ENCODE peak calls at places on chromosome 3, in nine cellular contexts. One of them, this sample, is unnamed.

GRCh38 chr3:21294768-21295167 is 456.2 kb downstream of the ZNF385D start:
- DNase-seq in CD4-positive, alpha-beta T cell: no peak
- DNase-seq in NCI-H2029: no peak
- DNase-seq in astrocyte of the spinal cord: peak
- DNase-seq in HuH-7.5: no peak
- DNase-seq in BE2C: no peak
- DNase-seq in choroid plexus epithelial cell: peak
- DNase-seq in tibial artery: no peak
- DNase-seq in amygdala: no peak
- DNase-seq in this sample: peak

GRCh38 chr3:84536916-84537315 is 421.9 kb upstream of the CADM2 start:
- DNase-seq in CD4-positive, alpha-beta T cell: no peak
- DNase-seq in HuH-7.5: no peak
- DNase-seq in tibial artery: no peak
- DNase-seq in amygdala: no peak
- DNase-seq in BE2C: no peak
- DNase-seq in choroid plexus epithelial cell: no peak
- DNase-seq in astrocyte of the spinal cord: no peak
- DNase-seq in NCI-H2029: no peak
- DNase-seq in this sample: no peak

GRCh38 chr3:34568766-34569165 is 770.3 kb downstream of the PDCD6IP start:
- DNase-seq in CD4-positive, alpha-beta T cell: no peak
- DNase-seq in BE2C: no peak
- DNase-seq in HuH-7.5: no peak
- DNase-seq in amygdala: no peak
- DNase-seq in NCI-H2029: no peak
- DNase-seq in tibial artery: no peak
- DNase-seq in astrocyte of the spinal cord: no peak
- DNase-seq in choroid plexus epithelial cell: no peak
- DNase-seq in this sample: peak

GRCh38 chr3:115040673-115041286 is 106.3 kb downstream of the ZBTB20 start:
- DNase-seq in BE2C: peak
- DNase-seq in astrocyte of the spinal cord: peak
- DNase-seq in CD4-positive, alpha-beta T cell: peak
- DNase-seq in tibial artery: no peak
- DNase-seq in choroid plexus epithelial cell: peak
- DNase-seq in NCI-H2029: no peak
- DNase-seq in amygdala: no peak
- DNase-seq in HuH-7.5: peak
- DNase-seq in this sample: peak

GRCh38 chr3:53750253-53751210 is 95.7 kb downstream of the CHDH start:
- DNase-seq in choroid plexus epithelial cell: no peak
- DNase-seq in astrocyte of the spinal cord: no peak
- DNase-seq in tibial artery: no peak
- DNase-seq in amygdala: no peak
- DNase-seq in HuH-7.5: no peak
- DNase-seq in NCI-H2029: no peak
- DNase-seq in CD4-positive, alpha-beta T cell: no peak
- DNase-seq in BE2C: no peak
- DNase-seq in this sample: no peak

GRCh38 chr3:118801899-118802298 is 232.7 kb downstream of the IGSF11 start:
- DNase-seq in astrocyte of the spinal cord: no peak
- DNase-seq in tibial artery: no peak
- DNase-seq in CD4-positive, alpha-beta T cell: no peak
- DNase-seq in choroid plexus epithelial cell: no peak
- DNase-seq in NCI-H2029: peak
- DNase-seq in HuH-7.5: no peak
- DNase-seq in amygdala: no peak
- DNase-seq in BE2C: no peak
- DNase-seq in this sample: no peak

GRCh38 chr3:111246967-111247760 is 175.5 kb downstream of the NECTIN3 start:
- DNase-seq in amygdala: no peak
- DNase-seq in choroid plexus epithelial cell: peak
- DNase-seq in NCI-H2029: no peak
- DNase-seq in tibial artery: no peak
- DNase-seq in CD4-positive, alpha-beta T cell: no peak
- DNase-seq in HuH-7.5: peak
- DNase-seq in BE2C: no peak
- DNase-seq in astrocyte of the spinal cord: peak
- DNase-seq in this sample: no peak

GRCh38 chr3:182682263-182683229 is 110.8 kb upstream of the ATP11B start:
- DNase-seq in HuH-7.5: peak
- DNase-seq in tibial artery: no peak
- DNase-seq in NCI-H2029: peak
- DNase-seq in CD4-positive, alpha-beta T cell: peak
- DNase-seq in choroid plexus epithelial cell: peak
- DNase-seq in astrocyte of the spinal cord: peak
- DNase-seq in BE2C: peak
- DNase-seq in amygdala: peak
- DNase-seq in this sample: peak

GRCh38 chr3:193872265-193872753 is 263.6 kb upstream of the HES1 start:
- DNase-seq in astrocyte of the spinal cord: peak
- DNase-seq in choroid plexus epithelial cell: peak
- DNase-seq in CD4-positive, alpha-beta T cell: no peak
- DNase-seq in amygdala: no peak
- DNase-seq in BE2C: peak
- DNase-seq in HuH-7.5: peak
- DNase-seq in NCI-H2029: peak
- DNase-seq in tibial artery: no peak
- DNase-seq in this sample: peak

GRCh38 chr3:64680334-64680733 is 7.5 kb downstream of the ADAMTS9 start:
- DNase-seq in choroid plexus epithelial cell: no peak
- DNase-seq in NCI-H2029: no peak
- DNase-seq in astrocyte of the spinal cord: no peak
- DNase-seq in tibial artery: no peak
- DNase-seq in amygdala: no peak
- DNase-seq in HuH-7.5: no peak
- DNase-seq in CD4-positive, alpha-beta T cell: no peak
- DNase-seq in BE2C: no peak
- DNase-seq in this sample: no peak

GRCh38 chr3:194514626-194515025 is 27.8 kb upstream of the ATP13A3 start:
- DNase-seq in CD4-positive, alpha-beta T cell: no peak
- DNase-seq in NCI-H2029: no peak
- DNase-seq in astrocyte of the spinal cord: no peak
- DNase-seq in BE2C: no peak
- DNase-seq in choroid plexus epithelial cell: no peak
- DNase-seq in amygdala: no peak
- DNase-seq in HuH-7.5: no peak
- DNase-seq in tibial artery: no peak
- DNase-seq in this sample: no peak

GRCh38 chr3:8817486-8817885 is 48.1 kb upstream of the OXTR start:
- DNase-seq in CD4-positive, alpha-beta T cell: no peak
- DNase-seq in astrocyte of the spinal cord: no peak
- DNase-seq in tibial artery: no peak
- DNase-seq in choroid plexus epithelial cell: no peak
- DNase-seq in amygdala: no peak
- DNase-seq in HuH-7.5: no peak
- DNase-seq in BE2C: no peak
- DNase-seq in NCI-H2029: no peak
- DNase-seq in this sample: peak

GRCh38 chr3:18295171-18295920 is 129.8 kb downstream of the SATB1 start:
- DNase-seq in HuH-7.5: peak
- DNase-seq in BE2C: peak
- DNase-seq in astrocyte of the spinal cord: peak
- DNase-seq in choroid plexus epithelial cell: peak
- DNase-seq in amygdala: no peak
- DNase-seq in NCI-H2029: peak
- DNase-seq in tibial artery: no peak
- DNase-seq in CD4-positive, alpha-beta T cell: no peak
- DNase-seq in this sample: peak

GRCh38 chr3:171566803-171567422 is 106.7 kb upstream of the TNIK start:
- DNase-seq in HuH-7.5: peak
- DNase-seq in CD4-positive, alpha-beta T cell: no peak
- DNase-seq in tibial artery: no peak
- DNase-seq in choroid plexus epithelial cell: peak
- DNase-seq in BE2C: no peak
- DNase-seq in astrocyte of the spinal cord: peak
- DNase-seq in amygdala: no peak
- DNase-seq in NCI-H2029: peak
- DNase-seq in this sample: peak

GRCh38 chr3:94735354-94735753 is 672.5 kb downstream of the NSUN3 start:
- DNase-seq in tibial artery: no peak
- DNase-seq in CD4-positive, alpha-beta T cell: no peak
- DNase-seq in astrocyte of the spinal cord: no peak
- DNase-seq in choroid plexus epithelial cell: no peak
- DNase-seq in amygdala: no peak
- DNase-seq in HuH-7.5: no peak
- DNase-seq in BE2C: no peak
- DNase-seq in NCI-H2029: no peak
- DNase-seq in this sample: no peak

GRCh38 chr3:169940486-169941181 is 26.0 kb upstream of the SEC62 start:
- DNase-seq in amygdala: no peak
- DNase-seq in astrocyte of the spinal cord: no peak
- DNase-seq in CD4-positive, alpha-beta T cell: no peak
- DNase-seq in BE2C: no peak
- DNase-seq in NCI-H2029: no peak
- DNase-seq in tibial artery: no peak
- DNase-seq in HuH-7.5: no peak
- DNase-seq in choroid plexus epithelial cell: no peak
- DNase-seq in this sample: no peak

GRCh38 chr3:126373682-126374601 is 16.7 kb upstream of the KLF15 start:
- DNase-seq in BE2C: no peak
- DNase-seq in tibial artery: peak
- DNase-seq in amygdala: no peak
- DNase-seq in HuH-7.5: no peak
- DNase-seq in astrocyte of the spinal cord: no peak
- DNase-seq in CD4-positive, alpha-beta T cell: no peak
- DNase-seq in NCI-H2029: no peak
- DNase-seq in choroid plexus epithelial cell: peak
- DNase-seq in this sample: peak

GRCh38 chr3:59016930-59017616 is 32.8 kb downstream of the CFAP20DC start:
- DNase-seq in BE2C: no peak
- DNase-seq in choroid plexus epithelial cell: no peak
- DNase-seq in CD4-positive, alpha-beta T cell: no peak
- DNase-seq in HuH-7.5: no peak
- DNase-seq in amygdala: no peak
- DNase-seq in astrocyte of the spinal cord: no peak
- DNase-seq in tibial artery: no peak
- DNase-seq in NCI-H2029: no peak
- DNase-seq in this sample: no peak

GRCh38 chr3:20478407-20478806 is 292.4 kb upstream of the SGO1 start:
- DNase-seq in tibial artery: no peak
- DNase-seq in amygdala: no peak
- DNase-seq in HuH-7.5: no peak
- DNase-seq in BE2C: no peak
- DNase-seq in choroid plexus epithelial cell: no peak
- DNase-seq in NCI-H2029: no peak
- DNase-seq in CD4-positive, alpha-beta T cell: no peak
- DNase-seq in astrocyte of the spinal cord: no peak
- DNase-seq in this sample: peak

GRCh38 chr3:108447096-108447847 is 63.1 kb downstream of the MYH15 start:
- DNase-seq in BE2C: no peak
- DNase-seq in tibial artery: no peak
- DNase-seq in NCI-H2029: no peak
- DNase-seq in amygdala: no peak
- DNase-seq in HuH-7.5: no peak
- DNase-seq in CD4-positive, alpha-beta T cell: no peak
- DNase-seq in astrocyte of the spinal cord: no peak
- DNase-seq in choroid plexus epithelial cell: no peak
- DNase-seq in this sample: no peak

GRCh38 chr3:70716832-70717231 is 404.4 kb upstream of the MDFIC2 start:
- DNase-seq in choroid plexus epithelial cell: peak
- DNase-seq in CD4-positive, alpha-beta T cell: no peak
- DNase-seq in astrocyte of the spinal cord: peak
- DNase-seq in HuH-7.5: no peak
- DNase-seq in amygdala: no peak
- DNase-seq in tibial artery: no peak
- DNase-seq in NCI-H2029: no peak
- DNase-seq in BE2C: no peak
- DNase-seq in this sample: no peak

GRCh38 chr3:32384938-32385337 is 6.7 kb upstream of the CMTM7 start:
- DNase-seq in amygdala: no peak
- DNase-seq in choroid plexus epithelial cell: peak
- DNase-seq in HuH-7.5: no peak
- DNase-seq in BE2C: peak
- DNase-seq in tibial artery: no peak
- DNase-seq in NCI-H2029: peak
- DNase-seq in astrocyte of the spinal cord: peak
- DNase-seq in CD4-positive, alpha-beta T cell: no peak
- DNase-seq in this sample: peak

GRCh38 chr3:115072265-115073008 is 74.7 kb downstream of the ZBTB20 start:
- DNase-seq in BE2C: no peak
- DNase-seq in CD4-positive, alpha-beta T cell: no peak
- DNase-seq in tibial artery: no peak
- DNase-seq in HuH-7.5: no peak
- DNase-seq in amygdala: no peak
- DNase-seq in NCI-H2029: peak
- DNase-seq in astrocyte of the spinal cord: peak
- DNase-seq in choroid plexus epithelial cell: peak
- DNase-seq in this sample: peak

GRCh38 chr3:195003006-195003892 is 267.7 kb downstream of the XXYLT1 start:
- DNase-seq in BE2C: no peak
- DNase-seq in astrocyte of the spinal cord: no peak
- DNase-seq in choroid plexus epithelial cell: peak
- DNase-seq in amygdala: no peak
- DNase-seq in HuH-7.5: no peak
- DNase-seq in CD4-positive, alpha-beta T cell: no peak
- DNase-seq in tibial artery: peak
- DNase-seq in NCI-H2029: no peak
- DNase-seq in this sample: no peak

GRCh38 chr3:13401149-13401548 is 19.0 kb downstream of the NUP210 start:
- DNase-seq in NCI-H2029: peak
- DNase-seq in amygdala: no peak
- DNase-seq in tibial artery: no peak
- DNase-seq in BE2C: no peak
- DNase-seq in choroid plexus epithelial cell: no peak
- DNase-seq in astrocyte of the spinal cord: no peak
- DNase-seq in CD4-positive, alpha-beta T cell: no peak
- DNase-seq in HuH-7.5: no peak
- DNase-seq in this sample: no peak

GRCh38 chr3:7697538-7697937 is 804.1 kb upstream of the LMCD1 start:
- DNase-seq in choroid plexus epithelial cell: no peak
- DNase-seq in HuH-7.5: no peak
- DNase-seq in amygdala: no peak
- DNase-seq in CD4-positive, alpha-beta T cell: no peak
- DNase-seq in NCI-H2029: no peak
- DNase-seq in astrocyte of the spinal cord: no peak
- DNase-seq in tibial artery: no peak
- DNase-seq in BE2C: no peak
- DNase-seq in this sample: no peak

GRCh38 chr3:65265511-65265910 is 577.7 kb upstream of the ADAMTS9 start:
- DNase-seq in HuH-7.5: no peak
- DNase-seq in tibial artery: no peak
- DNase-seq in CD4-positive, alpha-beta T cell: no peak
- DNase-seq in BE2C: no peak
- DNase-seq in astrocyte of the spinal cord: no peak
- DNase-seq in amygdala: no peak
- DNase-seq in NCI-H2029: no peak
- DNase-seq in choroid plexus epithelial cell: no peak
- DNase-seq in this sample: peak

GRCh38 chr3:47443611-47443995 is 32.1 kb downstream of the SCAP start:
- DNase-seq in tibial artery: no peak
- DNase-seq in astrocyte of the spinal cord: no peak
- DNase-seq in HuH-7.5: no peak
- DNase-seq in NCI-H2029: no peak
- DNase-seq in amygdala: no peak
- DNase-seq in choroid plexus epithelial cell: no peak
- DNase-seq in CD4-positive, alpha-beta T cell: no peak
- DNase-seq in BE2C: no peak
- DNase-seq in this sample: no peak

GRCh38 chr3:177234121-177234520 is 36.8 kb upstream of the TBL1XR1 start:
- DNase-seq in NCI-H2029: peak
- DNase-seq in BE2C: no peak
- DNase-seq in amygdala: no peak
- DNase-seq in HuH-7.5: no peak
- DNase-seq in choroid plexus epithelial cell: no peak
- DNase-seq in tibial artery: no peak
- DNase-seq in CD4-positive, alpha-beta T cell: no peak
- DNase-seq in astrocyte of the spinal cord: no peak
- DNase-seq in this sample: no peak

GRCh38 chr3:121690777-121691405 is 30.2 kb upstream of the HCLS1 start:
- DNase-seq in BE2C: no peak
- DNase-seq in NCI-H2029: no peak
- DNase-seq in CD4-positive, alpha-beta T cell: no peak
- DNase-seq in amygdala: no peak
- DNase-seq in astrocyte of the spinal cord: no peak
- DNase-seq in choroid plexus epithelial cell: no peak
- DNase-seq in tibial artery: no peak
- DNase-seq in HuH-7.5: no peak
- DNase-seq in this sample: no peak

This sample was measured in cardiac muscle cell.